ENCODE peak calls at places on chromosomes 2 and 18, in eight cellular contexts. Z is SK-N-SH; N is BE2C; F is effector memory CD4-positive, alpha-beta T cell; L is sigmoid colon; R is astrocyte; E is tibial artery; K is NT2/D1. H is an unnamed sample.

GRCh38 chr2:85924522-85924921 is 35.7 kb upstream of the ST3GAL5 start:
- DNase-seq in Z (no peak), N (no peak), F (no peak), L (peak; percentile 85), R (peak; percentile 44), E (peak; percentile 70), K (no peak), H (no peak)

GRCh38 chr18:50071393-50071792 is 123.6 kb downstream of the MYO5B start:
- DNase-seq in Z (no peak), N (no peak), F (no peak), L (no peak), R (no peak), E (no peak), K (no peak), H (no peak)

GRCh38 chr18:52716926-52717325 is 376.9 kb downstream of the DCC start:
- DNase-seq in Z (peak; percentile 8), N (peak; percentile 4), F (no peak), L (no peak), R (peak; percentile 1), E (no peak), K (no peak), H (no peak)

GRCh38 chr18:10131036-10131774 is 217.4 kb downstream of the VAPA start:
- DNase-seq in Z (peak; percentile 61), N (no peak), F (no peak), L (no peak), R (no peak), E (no peak), K (no peak), H (peak; percentile 65)

GRCh38 chr2:167972020-167972419 is 275.4 kb downstream of the STK39 start:
- DNase-seq in Z (no peak), N (no peak), F (no peak), L (no peak), R (no peak), E (no peak), K (no peak), H (no peak)

GRCh38 chr18:75923169-75923568 is 495.7 kb upstream of the SMIM21 start:
- DNase-seq in Z (no peak), N (no peak), F (no peak), L (peak; percentile 92), R (peak; percentile 93), E (peak; percentile 67), K (no peak), H (no peak)

GRCh38 chr2:62407401-62407800 is 98.6 kb downstream of the TMEM17 start:
- DNase-seq in Z (no peak), N (no peak), F (no peak), L (no peak), R (no peak), E (no peak), K (no peak), H (no peak)

GRCh38 chr18:26440644-26441043 is 107.7 kb downstream of the KCTD1 start:
- DNase-seq in Z (no peak), N (no peak), F (no peak), L (no peak), R (no peak), E (no peak), K (no peak), H (no peak)

GRCh38 chr2:151267537-151267936 is 5.9 kb upstream of the RBM43 start:
- DNase-seq in Z (no peak), N (no peak), F (no peak), L (no peak), R (no peak), E (no peak), K (no peak), H (no peak)

GRCh38 chr2:159586034-159586433 is 30.3 kb downstream of the BAZ2B start:
- DNase-seq in Z (no peak), N (no peak), F (no peak), L (no peak), R (no peak), E (no peak), K (no peak), H (no peak)
- H3K36me3 ChIP-seq in Z (peaks cover under 1% of the 10 kb centered on the region), N (no peaks in the 10 kb centered on the region), F (no peaks in the 10 kb centered on the region), L (no peaks in the 10 kb centered on the region), R (no peaks in the 10 kb centered on the region), E (peaks cover 4% of the 10 kb centered on the region), K (peaks cover 5% of the 10 kb centered on the region), H (no peaks in the 10 kb centered on the region)

DNA sequence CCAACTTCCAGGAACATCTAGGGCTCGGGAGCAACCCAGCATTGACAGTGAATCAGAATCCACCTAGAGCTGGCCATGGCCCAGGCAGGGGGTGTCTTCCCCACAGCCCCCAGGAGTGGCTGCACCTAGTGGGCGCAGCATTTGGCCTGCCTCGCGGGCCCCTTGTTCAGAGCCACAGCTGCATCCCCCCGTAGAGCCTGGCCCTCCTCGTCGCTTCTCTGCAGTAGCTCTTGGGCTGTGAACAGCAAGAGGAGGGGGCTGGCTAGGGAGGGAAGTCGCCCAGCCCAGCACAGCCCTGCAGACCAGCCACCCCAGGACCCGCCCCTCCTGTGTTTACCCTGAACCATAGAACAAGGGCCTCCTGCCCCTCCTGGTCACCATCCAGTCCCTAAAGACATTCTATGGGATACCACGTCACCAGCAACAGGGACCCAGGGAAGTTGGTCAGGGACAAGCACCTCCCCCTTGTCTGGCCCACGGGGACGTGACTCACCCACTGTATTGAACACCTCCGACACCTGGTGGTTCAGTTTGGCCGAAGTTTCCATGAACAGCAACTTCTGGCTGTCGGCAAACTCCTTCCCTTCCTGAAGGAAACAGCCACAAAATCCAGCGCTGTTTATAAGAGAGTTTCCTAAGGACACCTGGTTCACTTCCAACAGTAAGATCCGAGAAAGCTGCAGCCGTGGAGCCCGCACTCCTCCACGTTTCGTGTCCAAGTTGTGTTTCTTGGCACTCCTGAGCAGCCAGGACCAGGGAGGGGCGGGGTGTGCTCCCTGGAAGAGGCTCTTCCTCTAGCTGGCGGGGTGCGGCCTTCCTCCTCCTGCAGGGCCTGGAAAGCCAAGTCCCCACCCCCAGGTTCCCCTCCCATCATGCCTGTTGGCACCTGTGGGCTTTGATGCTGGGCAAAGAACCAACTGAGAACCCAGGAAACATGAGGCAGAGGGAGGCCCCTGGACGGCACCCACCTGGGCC is 8.8 kb downstream of the PRLH start:
- DNase-seq in Z (no peak), N (no peak), F (no peak), L (peak; percentile 81), R (peak; percentile 29), E (no peak), K (no peak), H (peak; percentile 67)
- H3K4me3 ChIP-seq in Z (no peak overlapping the region), N (no peak overlapping the region), F (no peak overlapping the region), L (no peak overlapping the region), R (no peak overlapping the region), E (no peak overlapping the region), K (no peak overlapping the region), H (no peak overlapping the region)

GRCh38 chr2:128377071-128377910 is 58.6 kb upstream of the HS6ST1 start:
- DNase-seq in Z (no peak), N (peak; percentile 1), F (no peak), L (peak; percentile 59), R (no peak), E (peak; percentile 19), K (no peak), H (peak; percentile 57)

GRCh38 chr2:128380061-128380889 is 61.6 kb upstream of the HS6ST1 start:
- DNase-seq in Z (no peak), N (no peak), F (no peak), L (peak; percentile 61), R (no peak), E (peak; percentile 19), K (no peak), H (peak; percentile 51)

GRCh38 chr2:128376241-128377041 is 57.8 kb upstream of the HS6ST1 start:
- DNase-seq in Z (no peak), N (peak; percentile 8), F (no peak), L (peak; percentile 59), R (no peak), E (peak; percentile 17), K (no peak), H (peak; percentile 51)

GRCh38 chr2:128379021-128380005 is 60.6 kb upstream of the HS6ST1 start:
- DNase-seq in Z (peak; percentile 70), N (peak; percentile 10), F (no peak), L (peak; percentile 88), R (peak; percentile 42), E (peak; percentile 45), K (peak; percentile 71), H (peak; percentile 76)

GRCh38 chr2:128378231-128379020 is 59.8 kb upstream of the HS6ST1 start:
- DNase-seq in Z (no peak), N (peak; percentile 6), F (no peak), L (peak; percentile 63), R (no peak), E (peak; percentile 16), K (no peak), H (peak; percentile 58)
- H3K27me3 ChIP-seq in Z (no peaks in the 10 kb centered on the region), N (no peaks in the 10 kb centered on the region), F (no peaks in the 10 kb centered on the region), L (no peaks in the 10 kb centered on the region), R (no peaks in the 10 kb centered on the region), E (no peaks in the 10 kb centered on the region), K (peaks cover 37% of the 10 kb centered on the region), H (peaks cover 2% of the 10 kb centered on the region)

DNA sequence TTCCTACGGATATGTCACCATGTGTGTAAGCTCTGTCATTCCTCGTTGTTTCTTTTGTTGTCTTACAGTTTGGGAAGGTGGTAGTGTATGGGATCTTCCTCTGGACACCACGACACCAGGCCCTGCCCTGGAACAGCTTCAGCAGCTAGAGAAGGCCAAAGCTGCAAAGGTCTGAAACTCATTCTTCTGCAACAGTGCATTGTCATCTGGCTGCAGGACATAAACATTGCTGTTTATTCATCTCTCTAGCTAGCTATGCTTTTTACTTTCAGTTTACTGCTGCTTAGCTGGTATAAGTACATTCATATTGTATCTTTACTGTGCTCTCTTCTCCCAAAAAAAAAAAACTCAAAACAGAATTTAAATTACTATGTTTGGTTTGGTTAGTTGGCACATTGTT is 39.2 kb upstream of the KCNJ13 start:
- DNase-seq in Z (no peak), N (no peak), F (no peak), L (no peak), R (no peak), E (no peak), K (no peak), H (no peak)
- H3K36me3 ChIP-seq in Z (peaks cover 77% of the 10 kb centered on the region), N (peaks cover 67% of the 10 kb centered on the region), F (peaks cover 68% of the 10 kb centered on the region), L (peaks cover 7% of the 10 kb centered on the region), R (peaks cover 51% of the 10 kb centered on the region), E (peaks cover 94% of the 10 kb centered on the region), K (peaks cover 87% of the 10 kb centered on the region), H (peaks cover 11% of the 10 kb centered on the region)

DNA sequence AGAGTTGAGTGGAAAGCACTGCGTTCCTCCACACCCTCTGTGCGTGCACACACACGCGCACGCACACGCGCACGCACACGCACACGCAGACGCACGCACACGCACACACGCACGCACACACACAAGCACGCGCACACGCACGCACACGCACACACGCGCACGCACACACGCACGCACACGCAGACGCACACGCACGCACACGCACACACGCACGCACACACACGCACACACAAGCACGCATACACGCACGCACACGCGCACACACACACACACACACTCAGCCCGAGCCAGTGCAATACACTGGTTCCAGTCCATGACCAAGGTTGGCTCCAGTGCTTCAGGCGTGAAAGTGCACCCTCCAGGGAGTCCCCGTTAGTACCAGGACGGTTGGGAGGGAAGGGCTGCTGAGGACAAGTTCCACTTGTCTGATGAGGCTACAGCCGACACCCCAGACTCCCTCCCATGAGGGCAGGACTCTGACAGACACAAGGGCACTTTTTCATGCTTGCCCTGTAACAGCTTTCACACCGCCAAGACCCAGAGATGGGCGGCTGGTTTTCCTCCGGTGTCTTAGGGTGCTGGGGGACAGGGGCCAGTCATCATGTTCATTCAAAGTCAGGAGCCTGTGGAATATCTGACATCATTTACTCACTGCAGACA is 22.5 kb downstream of the FBLN7 start:
- DNase-seq in Z (no peak), N (no peak), F (no peak), L (no peak), R (no peak), E (no peak), K (no peak), H (no peak)
- H3K4me3 ChIP-seq in Z (no peak overlapping the region), N (no peak overlapping the region), F (no peak overlapping the region), L (no peak overlapping the region), R (no peak overlapping the region), E (no peak overlapping the region), K (no peak overlapping the region), H (no peak overlapping the region)

H was measured in H7.